ENCODE peak calls at places on chromosomes 3 and 15, in five cellular contexts. One of them, this sample, is unnamed.

GRCh38 chr3:102480139-102480538 is 45.3 kb downstream of the ZPLD1 start:
- DNase-seq in neural progenitor cell: peak; percentile 15
- DNase-seq in K562: no peak
- DNase-seq in H1: no peak
- DNase-seq in GM23248: no peak
- DNase-seq in this sample: no peak

GRCh38 chr3:14246414-14246813 is 67.8 kb downstream of the LSM3 start:
- DNase-seq in GM23248: no peak
- DNase-seq in neural progenitor cell: no peak
- DNase-seq in K562: no peak
- DNase-seq in H1: no peak
- DNase-seq in this sample: no peak

GRCh38 chr3:63920001-63920400 is 7.8 kb upstream of the SCAANT1 start:
- DNase-seq in K562: no peak
- DNase-seq in neural progenitor cell: no peak
- DNase-seq in GM23248: no peak
- DNase-seq in H1: no peak
- DNase-seq in this sample: no peak

GRCh38 chr15:96849501-96849900 is 519.0 kb downstream of the NR2F2 start:
- DNase-seq in K562: no peak
- DNase-seq in neural progenitor cell: no peak
- DNase-seq in GM23248: no peak
- DNase-seq in H1: no peak
- DNase-seq in this sample: no peak

GRCh38 chr3:181723568-181724431 is 12.1 kb downstream of the SOX2 start:
- DNase-seq in K562: no peak
- DNase-seq in H1: no peak
- DNase-seq in neural progenitor cell: no peak
- DNase-seq in GM23248: no peak
- DNase-seq in this sample: no peak

GRCh38 chr3:155495387-155495786 is 201.9 kb upstream of the STRIT1 start:
- DNase-seq in GM23248: no peak
- DNase-seq in neural progenitor cell: no peak
- DNase-seq in K562: no peak
- DNase-seq in H1: no peak
- DNase-seq in this sample: no peak

GRCh38 chr3:31448035-31448881 is 84.5 kb upstream of the STT3B start:
- DNase-seq in neural progenitor cell: peak; percentile 48
- DNase-seq in GM23248: peak; percentile 13
- DNase-seq in K562: peak; percentile 15
- DNase-seq in H1: peak; percentile 13
- DNase-seq in this sample: no peak

GRCh38 chr3:178203650-178204049 is 332.6 kb upstream of the KCNMB2 start:
- DNase-seq in neural progenitor cell: no peak
- DNase-seq in K562: no peak
- DNase-seq in GM23248: peak; percentile 34
- DNase-seq in H1: no peak
- DNase-seq in this sample: no peak

GRCh38 chr3:181614878-181615277 is 96.8 kb upstream of the SOX2 start:
- DNase-seq in H1: no peak
- DNase-seq in neural progenitor cell: no peak
- DNase-seq in GM23248: no peak
- DNase-seq in K562: no peak
- DNase-seq in this sample: no peak

GRCh38 chr15:67068724-67069400 is 3.5 kb downstream of the SMAD3 start:
- DNase-seq in H1: no peak
- DNase-seq in GM23248: peak; percentile 66
- DNase-seq in neural progenitor cell: no peak
- DNase-seq in K562: peak; percentile 48
- DNase-seq in this sample: no peak

GRCh38 chr3:193982258-193982659 is 153.7 kb upstream of the HES1 start:
- DNase-seq in H1: no peak
- DNase-seq in K562: no peak
- DNase-seq in GM23248: peak; percentile 92
- DNase-seq in neural progenitor cell: no peak
- DNase-seq in this sample: no peak

GRCh38 chr15:100220058-100220728 is 121.6 kb downstream of the ADAMTS17 start:
- DNase-seq in H1: no peak
- DNase-seq in GM23248: no peak
- DNase-seq in neural progenitor cell: no peak
- DNase-seq in K562: no peak
- DNase-seq in this sample: no peak

GRCh38 chr15:62124176-62124952 is 40.7 kb downstream of the C2CD4B start:
- DNase-seq in K562: no peak
- DNase-seq in H1: no peak
- DNase-seq in GM23248: no peak
- DNase-seq in neural progenitor cell: no peak
- DNase-seq in this sample: no peak

GRCh38 chr3:177491301-177492031 is 294.2 kb upstream of the TBL1XR1 start:
- DNase-seq in H1: no peak
- DNase-seq in K562: no peak
- DNase-seq in neural progenitor cell: no peak
- DNase-seq in GM23248: peak; percentile 36
- DNase-seq in this sample: peak; percentile 79

GRCh38 chr3:149621218-149622005 is 36.4 kb downstream of the WWTR1 start:
- DNase-seq in K562: no peak
- DNase-seq in neural progenitor cell: no peak
- DNase-seq in H1: no peak
- DNase-seq in GM23248: peak; percentile 92
- DNase-seq in this sample: no peak

GRCh38 chr3:22372292-22372949 is 621.4 kb upstream of the ZNF385D start:
- DNase-seq in H1: no peak
- DNase-seq in GM23248: peak; percentile 40
- DNase-seq in K562: no peak
- DNase-seq in neural progenitor cell: peak; percentile 79
- DNase-seq in this sample: no peak

GRCh38 chr3:134650431-134651346 is at the start of gene KY:
- DNase-seq in GM23248: peak; percentile 79
- DNase-seq in neural progenitor cell: peak; percentile 77
- DNase-seq in H1: peak; percentile 33
- DNase-seq in K562: no peak
- DNase-seq in this sample: no peak

GRCh38 chr3:177816667-177817208 is 619.5 kb upstream of the TBL1XR1 start:
- DNase-seq in H1: no peak
- DNase-seq in K562: no peak
- DNase-seq in neural progenitor cell: no peak
- DNase-seq in GM23248: peak; percentile 55
- DNase-seq in this sample: no peak

GRCh38 chr3:152997526-152997925 is 162.6 kb downstream of the P2RY1 start:
- DNase-seq in GM23248: no peak
- DNase-seq in H1: no peak
- DNase-seq in neural progenitor cell: no peak
- DNase-seq in K562: no peak
- DNase-seq in this sample: no peak

GRCh38 chr3:3177861-3178497 is 1.5 kb downstream of the CRBN start:
- DNase-seq in GM23248: peak; percentile 80
- DNase-seq in neural progenitor cell: no peak
- DNase-seq in K562: peak; percentile 30
- DNase-seq in H1: no peak
- DNase-seq in this sample: no peak

GRCh38 chr3:187150599-187150998 is 11.3 kb upstream of the RPL39L start:
- DNase-seq in neural progenitor cell: no peak
- DNase-seq in K562: no peak
- DNase-seq in H1: no peak
- DNase-seq in GM23248: no peak
- DNase-seq in this sample: no peak

GRCh38 chr3:73419179-73419803 is 205.4 kb downstream of the PDZRN3 start:
- DNase-seq in GM23248: peak; percentile 94
- DNase-seq in neural progenitor cell: peak; percentile 19
- DNase-seq in H1: no peak
- DNase-seq in K562: no peak
- DNase-seq in this sample: no peak

GRCh38 chr15:66894986-66895780 is 170.2 kb upstream of the SMAD3 start:
- DNase-seq in neural progenitor cell: no peak
- DNase-seq in H1: no peak
- DNase-seq in GM23248: peak; percentile 47
- DNase-seq in K562: no peak
- DNase-seq in this sample: no peak

GRCh38 chr3:16332904-16333426 is 68.0 kb downstream of the OXNAD1 start:
- DNase-seq in GM23248: peak; percentile 73
- DNase-seq in H1: no peak
- DNase-seq in neural progenitor cell: no peak
- DNase-seq in K562: no peak
- DNase-seq in this sample: no peak

GRCh38 chr3:47404955-47405790 is 24.4 kb downstream of the PTPN23 start:
- DNase-seq in neural progenitor cell: no peak
- DNase-seq in GM23248: peak; percentile 58
- DNase-seq in K562: no peak
- DNase-seq in H1: no peak
- DNase-seq in this sample: no peak

DNA sequence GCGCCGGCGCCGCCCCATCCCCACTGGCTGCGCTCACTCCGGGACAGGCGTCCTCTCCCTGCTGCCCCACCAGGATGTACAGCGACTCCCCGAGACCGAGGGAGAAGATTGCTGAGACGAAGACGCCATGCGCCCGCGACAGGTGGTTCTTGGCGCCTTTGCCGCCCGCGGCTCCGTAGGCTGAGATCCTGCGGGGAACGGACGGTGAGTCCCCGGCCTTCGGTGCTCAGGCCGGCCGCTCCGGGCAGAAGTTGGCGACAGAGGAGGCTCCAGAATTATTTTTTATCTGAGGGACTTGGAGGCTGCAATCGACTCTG is 1.6 kb downstream of the LTK start:
- DNase-seq in H1: no peak
- DNase-seq in neural progenitor cell: no peak
- DNase-seq in K562: no peak
- DNase-seq in GM23248: no peak
- DNase-seq in this sample: no peak
- TF ChIP-seq EZH2 in H1: peak; percentile 90
- TF ChIP-seq EZH2 in neural progenitor cell: peak; percentile 95
- TF ChIP-seq EZH2 in K562: no peak
- TF ChIP-seq EZH2 in GM23248: no peak
- TF ChIP-seq EZH2 in this sample: no peak

DNA sequence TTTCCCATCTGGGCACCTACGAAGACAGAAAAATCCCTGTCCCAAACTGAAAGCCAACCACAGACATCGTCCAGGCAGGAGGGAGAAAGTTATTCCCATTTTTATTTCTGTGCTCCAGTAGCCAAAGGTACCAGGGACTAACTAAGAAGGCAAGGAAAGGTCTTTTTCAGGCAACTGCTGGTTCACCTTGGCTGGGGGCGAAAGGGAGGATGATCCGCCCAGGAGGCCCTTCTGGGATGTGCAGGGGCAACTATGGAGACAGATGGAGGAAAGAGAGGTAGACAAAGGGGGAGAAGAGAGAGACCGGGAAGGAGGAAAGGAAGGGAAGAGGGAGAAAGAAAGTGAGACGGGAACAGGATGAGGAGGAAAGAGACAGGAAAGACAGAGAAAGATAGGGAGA is 13.3 kb downstream of the WNT5A start:
- DNase-seq in H1: no peak
- DNase-seq in K562: no peak
- DNase-seq in GM23248: no peak
- DNase-seq in neural progenitor cell: no peak
- DNase-seq in this sample: no peak
- TF ChIP-seq EZH2 in H1: peak; percentile 58
- TF ChIP-seq EZH2 in K562: no peak
- TF ChIP-seq EZH2 in GM23248: no peak
- TF ChIP-seq EZH2 in neural progenitor cell: no peak
- TF ChIP-seq EZH2 in this sample: no peak

GRCh38 chr3:106699093-106699492 is 678.1 kb upstream of the CCDC54 start:
- DNase-seq in K562: no peak
- DNase-seq in H1: no peak
- DNase-seq in GM23248: no peak
- DNase-seq in neural progenitor cell: peak; percentile 66
- DNase-seq in this sample: no peak
- TF ChIP-seq EZH2 in K562: no peak
- TF ChIP-seq EZH2 in H1: no peak
- TF ChIP-seq EZH2 in GM23248: no peak
- TF ChIP-seq EZH2 in neural progenitor cell: no peak
- TF ChIP-seq EZH2 in this sample: no peak

GRCh38 chr15:84621358-84621979 is 20.7 kb downstream of the ZSCAN2 start:
- DNase-seq in K562: no peak
- DNase-seq in GM23248: no peak
- DNase-seq in H1: no peak
- DNase-seq in neural progenitor cell: no peak
- DNase-seq in this sample: no peak

GRCh38 chr15:84620626-84621025 is 19.8 kb downstream of the ZSCAN2 start:
- DNase-seq in K562: no peak
- DNase-seq in GM23248: no peak
- DNase-seq in H1: no peak
- DNase-seq in neural progenitor cell: no peak
- DNase-seq in this sample: no peak

GRCh38 chr15:84629033-84629432 is 25.1 kb downstream of the WDR73 start:
- DNase-seq in H1: no peak
- DNase-seq in K562: no peak
- DNase-seq in neural progenitor cell: no peak
- DNase-seq in GM23248: no peak
- DNase-seq in this sample: no peak

GRCh38 chr15:84624359-84624758 is 23.6 kb downstream of the ZSCAN2 start:
- DNase-seq in H1: no peak
- DNase-seq in GM23248: no peak
- DNase-seq in K562: no peak
- DNase-seq in neural progenitor cell: no peak
- DNase-seq in this sample: no peak

DNA sequence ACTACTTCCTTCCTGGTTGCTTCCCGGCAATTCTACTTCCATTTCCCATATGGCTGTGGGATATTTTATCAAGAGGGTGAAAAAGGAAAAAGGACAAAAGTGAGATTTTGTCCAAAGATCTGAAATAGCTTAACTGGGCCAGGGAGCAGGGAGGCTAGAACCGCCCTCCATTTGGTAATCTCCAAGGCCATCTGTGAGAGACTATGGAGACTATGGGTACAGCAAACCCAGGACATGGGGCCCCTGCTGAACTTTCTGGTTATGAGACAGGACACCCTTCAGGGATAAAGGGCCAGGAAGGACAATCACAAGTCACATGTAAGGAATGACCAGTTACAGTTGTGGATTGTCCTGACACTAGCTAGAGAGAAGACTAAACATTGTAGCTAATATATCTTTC is 24.3 kb downstream of the ZSCAN2 start:
- DNase-seq in GM23248: no peak
- DNase-seq in K562: peak; percentile 27
- DNase-seq in H1: no peak
- DNase-seq in neural progenitor cell: no peak
- DNase-seq in this sample: no peak
- TF ChIP-seq EZH2 in GM23248: no peak
- TF ChIP-seq EZH2 in K562: no peak
- TF ChIP-seq EZH2 in H1: no peak
- TF ChIP-seq EZH2 in neural progenitor cell: no peak
- TF ChIP-seq EZH2 in this sample: no peak

DNA sequence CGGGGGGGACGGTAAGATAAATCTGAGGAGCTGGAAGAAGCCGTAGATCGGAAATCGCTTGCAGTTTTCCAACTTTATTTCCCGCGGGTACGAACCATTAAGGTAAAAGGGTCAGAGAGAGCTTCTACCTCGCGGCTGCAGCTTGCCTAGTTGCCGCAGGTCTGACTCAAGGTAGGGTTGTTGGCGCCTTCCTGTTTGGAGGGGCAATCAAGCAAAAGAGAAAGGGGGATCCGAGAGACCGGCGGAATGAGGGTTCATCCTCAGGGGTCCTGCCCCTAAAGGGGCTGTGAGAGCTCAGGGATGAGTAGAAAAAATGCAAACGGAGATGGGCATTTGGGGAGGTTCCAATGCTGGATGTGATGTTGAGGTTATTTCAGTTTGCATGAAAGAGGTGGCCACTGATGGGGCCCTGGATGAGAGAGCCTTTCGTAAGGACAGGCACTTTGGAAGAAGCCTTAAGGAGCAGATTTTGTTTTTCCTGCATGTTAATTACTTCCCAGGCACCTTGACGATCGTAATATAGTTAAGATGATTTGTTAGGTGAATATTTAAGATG is 265.4 kb downstream of the CGGBP1 start:
- DNase-seq in K562: no peak
- DNase-seq in neural progenitor cell: peak; percentile 1
- DNase-seq in H1: no peak
- DNase-seq in GM23248: no peak
- DNase-seq in this sample: no peak
- TF ChIP-seq EZH2 in K562: no peak
- TF ChIP-seq EZH2 in neural progenitor cell: no peak
- TF ChIP-seq EZH2 in H1: peak; percentile 43
- TF ChIP-seq EZH2 in GM23248: no peak
- TF ChIP-seq EZH2 in this sample: no peak

This sample was measured in SK-N-MC.